ENCODE peak calls at places on chromosome 5, in ten cellular contexts. X is kidney; E is thoracic aorta; N is neuronal stem cell; O is tibial artery; B is HL-60; A is CD4-positive, alpha-beta T cell; Z is CD8-positive, alpha-beta memory T cell; T is ovary; U is prostate gland. G is an unnamed sample.

GRCh38 chr5:81848368-81848767 is 97.5 kb upstream of the SSBP2 start:
- DNase-seq in N (peak), A (no peak), E (no peak), Z (no peak), U (no peak), B (peak), X (no peak), O (peak), T (no peak), G (no peak)

GRCh38 chr5:165616550-165617430 is 2111.4 kb downstream of the MAT2B start:
- DNase-seq in E (no peak), T (no peak), B (peak), U (no peak), X (no peak), O (no peak), A (no peak), Z (no peak), N (no peak), G (no peak)

GRCh38 chr5:55146543-55147151 is 13.3 kb upstream of the GPX8 start:
- DNase-seq in B (peak), E (no peak), Z (peak), X (peak), A (peak), U (peak), N (peak), T (peak), O (peak), G (peak)

GRCh38 chr5:171571663-171572062 is 152.2 kb downstream of the FGF18 start:
- DNase-seq in N (no peak), O (no peak), Z (no peak), A (no peak), U (no peak), B (no peak), E (no peak), T (no peak), X (no peak), G (peak)

GRCh38 chr5:55063899-55064298 is 38.5 kb upstream of the GZMA start:
- DNase-seq in N (no peak), B (no peak), Z (no peak), E (no peak), X (no peak), A (no peak), U (no peak), O (no peak), T (no peak), G (peak)

GRCh38 chr5:143594913-143595818 is 191.7 kb upstream of the NR3C1 start:
- DNase-seq in O (no peak), U (peak), X (no peak), B (no peak), T (no peak), E (no peak), A (no peak), Z (no peak), N (no peak), G (no peak)

GRCh38 chr5:109805472-109805871 is 115.7 kb downstream of the MAN2A1 start:
- DNase-seq in E (no peak), O (no peak), N (no peak), X (no peak), U (no peak), A (no peak), Z (no peak), B (no peak), T (no peak), G (peak)

GRCh38 chr5:116605310-116606070 is 30.9 kb upstream of the SEMA6A start:
- DNase-seq in U (no peak), E (no peak), A (no peak), B (no peak), O (no peak), T (no peak), Z (no peak), N (no peak), X (no peak), G (no peak)

GRCh38 chr5:138439537-138440225 is 824 bp downstream of the REEP2 start:
- DNase-seq in A (no peak), X (no peak), Z (no peak), U (no peak), N (no peak), E (no peak), T (peak), B (no peak), O (no peak), G (no peak)

GRCh38 chr5:151483647-151484046 is 36.2 kb downstream of the SLC36A1 start:
- DNase-seq in Z (no peak), N (no peak), O (no peak), B (peak), T (no peak), A (no peak), U (no peak), E (no peak), X (no peak), G (no peak)

GRCh38 chr5:52708463-52708862 is 79.3 kb upstream of the ITGA1 start:
- DNase-seq in E (no peak), T (no peak), B (no peak), U (no peak), A (no peak), Z (no peak), X (no peak), O (no peak), N (no peak), G (no peak)

GRCh38 chr5:141041427-141041785 is 9.8 kb upstream of the PCDHB1 start:
- DNase-seq in B (no peak), Z (no peak), O (no peak), X (no peak), N (no peak), T (no peak), A (no peak), U (no peak), E (no peak), G (no peak)

GRCh38 chr5:141039061-141039460 is 12.1 kb upstream of the PCDHB1 start:
- DNase-seq in A (no peak), Z (no peak), U (no peak), B (no peak), T (no peak), X (no peak), N (no peak), O (no peak), E (no peak), G (no peak)

GRCh38 chr5:141040763-141041426 is 10.3 kb upstream of the PCDHB1 start:
- DNase-seq in T (peak), X (peak), A (peak), Z (peak), N (peak), U (peak), E (peak), B (peak), O (peak), G (peak)

GRCh38 chr5:141039517-141039916 is 11.7 kb upstream of the PCDHB1 start:
- DNase-seq in N (no peak), Z (no peak), B (no peak), X (no peak), A (no peak), O (no peak), T (no peak), U (no peak), E (no peak), G (no peak)

GRCh38 chr5:141040093-141040762 is 10.9 kb upstream of the PCDHB1 start:
- DNase-seq in O (no peak), X (peak), B (no peak), E (no peak), Z (no peak), A (no peak), U (no peak), N (peak), T (peak), G (no peak)
- H3K27ac ChIP-seq in O (no peak), X (peak), B (no peak), E (no peak), Z (no peak), A (no peak), U (no peak), N (peak), T (no peak), G (no peak)

DNA sequence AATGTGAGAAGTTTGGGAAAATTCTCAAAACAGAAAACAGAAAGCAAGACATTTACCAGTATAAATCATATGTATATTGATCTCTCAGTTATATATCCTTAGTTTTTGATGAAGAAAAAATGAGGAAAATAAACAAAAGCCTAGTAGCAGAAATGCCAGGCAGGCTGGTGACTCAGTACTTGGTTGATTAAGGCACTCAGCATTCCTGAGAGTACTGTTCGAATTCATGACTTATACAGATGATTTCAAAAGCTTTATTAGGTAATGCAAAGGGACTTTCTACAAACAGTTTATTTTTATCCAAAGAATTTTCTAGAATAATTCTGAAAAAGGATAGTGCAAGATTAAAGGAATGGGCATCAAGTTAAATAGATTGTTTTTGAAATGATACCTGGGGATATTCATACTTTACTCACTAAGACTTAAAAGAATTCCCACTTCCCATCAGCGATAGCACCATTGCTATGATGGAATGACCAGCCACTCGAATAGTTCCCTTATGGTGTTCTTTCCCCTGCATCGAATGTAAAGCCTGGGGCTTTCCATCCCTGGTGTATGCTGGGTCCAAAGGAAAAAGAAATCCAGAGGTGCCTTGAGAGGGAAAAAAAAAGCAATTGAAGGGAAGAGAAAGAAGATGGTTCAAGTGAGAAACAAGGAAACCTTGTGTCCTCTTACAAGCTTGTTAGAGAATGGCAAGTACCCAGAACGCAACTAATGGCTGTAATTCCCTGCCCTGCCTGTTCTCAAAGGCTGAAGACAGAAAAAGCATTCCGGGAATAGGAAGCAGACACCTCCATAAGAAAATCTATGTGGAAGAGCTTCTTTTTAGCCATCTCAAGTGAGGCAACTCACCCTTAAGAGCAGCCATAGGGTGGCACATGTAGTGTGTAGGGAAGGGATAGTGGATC is 350.9 kb upstream of the DAB2 start:
- DNase-seq in A (no peak), N (no peak), T (no peak), O (no peak), Z (no peak), X (no peak), B (no peak), E (no peak), U (no peak), G (peak)
- H3K27ac ChIP-seq in A (no peak), N (no peak), T (no peak), O (peak), Z (no peak), X (no peak), B (no peak), E (no peak), U (no peak), G (peak)

GRCh38 chr5:71807909-71808308 is 88.8 kb downstream of the CARTPT start:
- DNase-seq in X (no peak), T (no peak), E (no peak), N (no peak), U (no peak), B (no peak), O (no peak), A (no peak), Z (no peak), G (no peak)

GRCh38 chr5:71810456-71811181 is 91.5 kb downstream of the CARTPT start:
- DNase-seq in N (no peak), E (no peak), U (peak), A (no peak), T (no peak), Z (no peak), X (no peak), O (no peak), B (no peak), G (no peak)

GRCh38 chr5:71811779-71812178 is 92.7 kb downstream of the CARTPT start:
- DNase-seq in E (no peak), X (no peak), T (no peak), N (no peak), Z (no peak), U (no peak), B (no peak), O (no peak), A (no peak), G (no peak)

GRCh38 chr5:71809446-71809845 is 90.4 kb downstream of the CARTPT start:
- DNase-seq in U (no peak), O (no peak), X (no peak), A (no peak), N (no peak), Z (no peak), T (no peak), E (no peak), B (no peak), G (no peak)

GRCh38 chr5:71810023-71810422 is 90.9 kb downstream of the CARTPT start:
- DNase-seq in X (no peak), O (no peak), A (no peak), U (no peak), B (no peak), Z (no peak), E (no peak), T (no peak), N (no peak), G (no peak)
- H3K27ac ChIP-seq in X (no peak), O (no peak), A (no peak), U (no peak), B (no peak), Z (no peak), E (peak), T (no peak), N (peak), G (no peak)

DNA sequence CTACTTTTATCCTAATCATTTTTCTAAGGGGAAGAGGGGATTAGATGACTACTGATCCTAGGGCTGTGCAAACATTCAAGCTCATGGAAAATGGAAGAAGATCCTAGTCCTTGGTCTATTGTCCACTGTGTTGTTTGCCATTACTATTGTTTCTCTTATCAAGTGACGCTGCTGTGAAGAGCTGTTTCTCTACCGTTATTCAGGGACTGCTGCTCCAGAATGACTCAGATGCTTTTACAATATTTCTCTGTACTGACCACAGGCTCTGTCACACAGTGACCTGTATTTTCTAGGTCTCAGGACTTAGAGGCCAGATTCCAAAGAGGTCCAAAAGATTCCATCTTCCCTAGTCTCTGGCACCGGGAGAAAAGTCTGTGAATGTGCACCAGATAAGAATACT is 159.5 kb upstream of the CHD1 start:
- DNase-seq in A (no peak), O (no peak), T (no peak), U (no peak), E (no peak), N (no peak), Z (no peak), B (no peak), X (no peak), G (peak)
- H3K27ac ChIP-seq in A (no peak), O (no peak), T (no peak), U (no peak), E (no peak), N (no peak), Z (no peak), B (no peak), X (no peak), G (no peak)

DNA sequence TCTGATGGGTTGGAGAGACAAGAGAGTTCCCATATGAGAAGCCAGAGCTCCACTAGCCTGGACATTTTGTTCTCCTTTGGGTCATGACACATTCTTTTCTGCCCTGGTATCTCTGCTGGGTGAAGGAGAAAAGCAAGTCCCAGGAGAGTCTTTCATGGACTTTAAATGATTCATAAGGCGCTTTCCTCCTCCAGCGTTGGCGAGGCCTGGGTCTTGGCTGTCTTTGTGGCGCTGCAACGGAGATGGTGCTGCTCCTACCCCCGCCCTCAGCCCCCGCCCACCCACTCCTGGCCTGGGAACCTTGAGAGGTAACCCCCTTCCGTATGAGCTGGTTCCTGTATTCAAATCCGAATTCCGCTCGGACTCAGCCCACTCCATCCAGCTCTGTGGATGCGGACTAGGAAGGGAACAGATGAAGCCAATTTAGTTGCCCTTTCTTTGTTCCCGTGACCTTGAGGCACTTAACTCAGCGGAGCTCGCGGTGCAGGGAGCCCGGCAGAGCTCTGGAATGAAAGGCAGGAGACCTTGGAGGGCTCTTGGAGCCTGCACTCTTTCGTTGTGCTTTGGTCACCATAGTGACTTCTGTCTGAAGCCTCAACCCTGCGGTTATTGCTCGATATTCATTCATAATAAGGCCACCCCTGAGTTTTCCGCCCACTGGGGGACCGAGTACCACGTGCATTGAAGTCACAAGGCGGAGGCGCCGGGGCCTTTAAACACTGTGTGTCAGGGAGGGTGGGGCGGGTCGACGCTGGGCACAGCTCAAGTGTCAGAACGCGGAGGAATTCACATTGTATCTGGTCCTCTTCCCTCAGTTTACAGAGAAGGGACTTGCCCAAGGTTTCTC is 14.0 kb upstream of the PWWP2A start:
- DNase-seq in E (peak), Z (no peak), O (peak), X (peak), B (no peak), U (no peak), N (peak), T (peak), A (no peak), G (peak)
- H3K27ac ChIP-seq in E (peak), Z (no peak), O (peak), X (no peak), B (no peak), U (no peak), N (peak), T (peak), A (no peak), G (peak)

GRCh38 chr5:157289164-157289819 is 23.4 kb downstream of the CYFIP2 start:
- DNase-seq in Z (no peak), O (no peak), U (no peak), N (no peak), B (no peak), A (no peak), E (no peak), T (no peak), X (no peak), G (no peak)

GRCh38 chr5:157288405-157289163 is 22.7 kb downstream of the CYFIP2 start:
- DNase-seq in T (no peak), Z (no peak), E (no peak), O (no peak), A (no peak), X (no peak), B (no peak), N (no peak), U (no peak), G (peak)

GRCh38 chr5:157292599-157292998 is 26.7 kb downstream of the CYFIP2 start:
- DNase-seq in E (no peak), N (no peak), U (no peak), X (no peak), T (no peak), A (no peak), Z (no peak), O (no peak), B (no peak), G (no peak)

GRCh38 chr5:157290981-157291711 is 25.2 kb downstream of the CYFIP2 start:
- DNase-seq in E (no peak), T (no peak), X (peak), U (no peak), N (no peak), A (no peak), O (no peak), B (peak), Z (no peak), G (peak)

DNA sequence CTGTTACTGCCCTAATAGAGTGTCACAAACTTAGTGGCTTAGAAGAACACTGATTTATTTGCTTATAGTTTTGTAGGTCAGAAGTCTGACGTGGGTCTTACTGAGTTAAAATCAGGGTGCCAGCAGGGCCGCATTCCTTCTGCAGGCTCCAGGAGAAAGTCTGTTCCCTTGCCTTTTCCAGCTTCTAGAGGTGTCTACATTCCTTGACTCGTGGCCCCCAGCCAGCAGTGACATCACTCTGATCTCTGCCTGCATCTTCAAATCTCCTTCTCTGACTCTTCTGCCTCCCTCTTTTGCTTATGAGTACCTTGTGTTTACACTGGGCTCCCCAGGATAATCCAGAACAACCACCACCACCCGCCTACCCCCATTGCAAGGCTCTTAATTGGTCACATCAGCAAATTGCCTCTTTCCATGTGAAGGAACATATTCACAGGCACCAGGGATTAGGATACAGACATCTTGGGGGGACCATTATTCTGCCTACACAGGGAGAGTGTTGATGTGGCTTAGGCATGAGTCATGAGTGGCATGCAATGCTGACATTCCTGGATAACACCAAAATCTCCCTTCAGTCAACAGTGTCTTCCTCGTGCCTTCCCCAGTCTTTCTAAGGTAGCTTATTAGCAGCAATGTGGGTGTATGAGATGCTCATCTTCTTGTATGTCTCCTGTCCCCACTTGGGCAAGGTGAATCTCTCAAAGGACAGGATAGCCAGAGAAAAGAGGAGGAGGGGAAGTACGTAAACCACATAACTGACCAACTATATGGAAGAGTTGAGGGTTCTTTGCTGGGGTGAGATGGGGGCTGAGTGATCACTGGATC is 24.4 kb downstream of the CYFIP2 start:
- DNase-seq in A (no peak), N (no peak), T (no peak), Z (no peak), O (no peak), U (no peak), B (no peak), X (no peak), E (no peak), G (peak)
- H3K27ac ChIP-seq in A (peak), N (no peak), T (no peak), Z (no peak), O (no peak), U (no peak), B (no peak), X (peak), E (no peak), G (no peak)

DNA sequence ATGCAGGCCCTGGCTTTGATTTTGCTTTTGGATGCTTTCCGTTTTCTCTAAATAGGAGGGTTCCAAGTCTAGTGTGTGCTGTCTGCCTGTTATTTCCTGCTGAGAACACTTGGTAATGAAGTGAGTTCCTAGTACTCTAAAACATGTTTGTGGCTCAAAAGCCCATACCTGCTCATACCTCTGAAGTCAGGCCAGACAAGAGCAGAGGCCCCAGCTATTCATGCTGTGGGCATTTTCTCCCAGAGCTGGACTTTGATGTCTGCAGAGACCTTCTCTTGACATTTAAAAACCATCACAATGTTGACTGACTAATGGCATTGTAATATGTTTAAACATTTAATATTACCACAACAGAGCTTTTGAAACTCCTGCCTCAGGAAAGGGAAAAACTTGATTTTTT is 211.2 kb downstream of the GOLPH3 start:
- DNase-seq in T (no peak), Z (no peak), U (no peak), E (no peak), O (no peak), N (no peak), B (no peak), X (no peak), A (no peak), G (no peak)
- H3K27ac ChIP-seq in T (peak), Z (no peak), U (peak), E (peak), O (no peak), N (no peak), B (no peak), X (no peak), A (no peak), G (no peak)

G was measured in brain microvascular endothelial cell.